ENCODE peak calls at places on chromosomes 6 and 20, in nine cellular contexts. D, K, X, A, R, M, I, N and C are unnamed samples.

GRCh38 chr20:48284837-48285236 is 499.6 kb upstream of the SULF2 start:
- DNase-seq in R (peak), M (no peak), N (no peak), D (no peak), K (no peak), I (peak), X (peak), A (peak), C (no peak)

GRCh38 chr6:133951881-133952814 is 876 bp upstream of the TBPL1 start:
- DNase-seq in M (peak), D (peak), I (peak), X (peak), A (peak), N (peak), K (peak), R (peak), C (peak)

GRCh38 chr20:52054123-52054522 is 137.5 kb downstream of the ZFP64 start:
- DNase-seq in X (no peak), K (no peak), N (no peak), A (no peak), M (no peak), I (no peak), R (no peak), D (no peak), C (no peak)

GRCh38 chr6:160960067-160960466 is 31.5 kb upstream of the MAP3K4 start:
- DNase-seq in R (no peak), A (no peak), D (no peak), X (no peak), M (no peak), K (peak), I (no peak), N (no peak), C (no peak)

GRCh38 chr6:128979061-128979460 is 96.1 kb downstream of the LAMA2 start:
- DNase-seq in A (no peak), M (no peak), R (peak), D (no peak), K (no peak), I (peak), N (no peak), X (peak), C (no peak)

GRCh38 chr6:77292564-77293546 is 170.4 kb downstream of the HTR1B start:
- DNase-seq in D (peak), R (peak), I (peak), M (peak), X (peak), K (no peak), N (peak), A (peak), C (no peak)

GRCh38 chr20:9200620-9201019 is 131.7 kb downstream of the PLCB4 start:
- DNase-seq in A (peak), M (peak), R (peak), D (no peak), N (peak), K (no peak), X (peak), I (no peak), C (no peak)

GRCh38 chr6:110492584-110492983 is 16.2 kb upstream of the SLC22A16 start:
- DNase-seq in K (no peak), M (no peak), N (no peak), R (peak), D (no peak), I (no peak), A (no peak), X (peak), C (no peak)

GRCh38 chr20:63362426-63363009 is 1.4 kb upstream of the CHRNA4 start:
- DNase-seq in I (no peak), R (no peak), A (no peak), D (no peak), K (no peak), X (no peak), M (no peak), N (no peak), C (no peak)

GRCh38 chr20:38143646-38144554 is 21.2 kb downstream of the TGM2 start:
- DNase-seq in A (peak), M (peak), R (peak), I (peak), K (no peak), N (peak), D (no peak), X (peak), C (peak)

GRCh38 chr6:1131285-1132079 is 180.4 kb upstream of the FOXQ1 start:
- DNase-seq in I (peak), N (no peak), X (peak), D (peak), M (peak), A (peak), R (peak), K (no peak), C (no peak)

GRCh38 chr20:46501961-46502360 is 11.4 kb downstream of the ZNF334 start:
- DNase-seq in M (no peak), R (no peak), A (no peak), X (no peak), D (no peak), K (no peak), N (no peak), I (no peak), C (no peak)

GRCh38 chr20:54475334-54476287 is at the start of gene DOK5:
- DNase-seq in K (peak), D (peak), A (peak), X (peak), N (no peak), M (peak), I (no peak), R (peak), C (no peak)

GRCh38 chr6:51045548-51045947 is 226.9 kb downstream of the TFAP2B start:
- DNase-seq in X (no peak), R (no peak), N (no peak), D (no peak), I (no peak), M (no peak), K (no peak), A (no peak), C (no peak)

GRCh38 chr6:143233563-143234285 is 173.0 kb downstream of the AIG1 start:
- DNase-seq in D (no peak), M (no peak), N (no peak), X (no peak), I (no peak), R (peak), K (peak), A (no peak), C (no peak)

GRCh38 chr6:136334853-136335252 is 45.2 kb upstream of the BCLAF1 start:
- DNase-seq in M (no peak), N (no peak), I (no peak), A (no peak), X (no peak), K (peak), D (no peak), R (no peak), C (no peak)

GRCh38 chr6:6407061-6407723 is 86.7 kb upstream of the F13A1 start:
- DNase-seq in K (no peak), M (peak), D (no peak), X (no peak), I (no peak), R (no peak), N (no peak), A (no peak), C (no peak)

GRCh38 chr20:63682384-63683139 is 13.9 kb upstream of the TNFRSF6B start:
- DNase-seq in X (peak), R (peak), I (peak), K (no peak), M (peak), D (peak), A (peak), N (peak), C (peak)

GRCh38 chr6:28490191-28490890 is 25.3 kb downstream of the GPX6 start:
- DNase-seq in R (no peak), A (no peak), M (no peak), D (no peak), X (peak), N (no peak), K (peak), I (no peak), C (no peak)

GRCh38 chr6:149493697-149494334 is 9.0 kb upstream of the ZC3H12D start:
- DNase-seq in M (no peak), A (no peak), K (no peak), N (no peak), X (no peak), D (no peak), I (no peak), R (no peak), C (no peak)

GRCh38 chr20:35066194-35066593 is 26.4 kb downstream of the TRPC4AP start:
- DNase-seq in D (no peak), I (no peak), A (no peak), R (no peak), X (no peak), M (no peak), N (no peak), K (no peak), C (no peak)

GRCh38 chr6:36929607-36930006 is 24.9 kb upstream of the PI16 start:
- DNase-seq in A (peak), R (peak), M (peak), K (no peak), X (peak), I (no peak), D (peak), N (no peak), C (no peak)

GRCh38 chr20:23514848-23515247 is 23.9 kb downstream of the CST8 start:
- DNase-seq in R (no peak), N (no peak), I (no peak), A (no peak), X (no peak), D (no peak), M (no peak), K (no peak), C (no peak)

GRCh38 chr6:75283907-75284284 is 696 bp downstream of the TMEM30A start:
- DNase-seq in D (no peak), K (peak), I (no peak), A (no peak), N (no peak), M (no peak), X (no peak), R (no peak), C (no peak)

GRCh38 chr6:32906539-32906938 is 34.3 kb downstream of the HLA-DMB start:
- DNase-seq in X (peak), I (no peak), N (no peak), M (peak), K (no peak), A (peak), R (peak), D (no peak), C (no peak)

GRCh38 chr6:34108159-34108558 is 37.7 kb downstream of the GRM4 start:
- DNase-seq in D (no peak), R (no peak), X (no peak), N (no peak), I (no peak), K (no peak), A (no peak), M (no peak), C (no peak)

GRCh38 chr20:19427913-19428800 is 215.7 kb downstream of the SLC24A3 start:
- DNase-seq in N (no peak), D (no peak), R (peak), A (no peak), K (no peak), M (no peak), X (no peak), I (no peak), C (no peak)

DNA sequence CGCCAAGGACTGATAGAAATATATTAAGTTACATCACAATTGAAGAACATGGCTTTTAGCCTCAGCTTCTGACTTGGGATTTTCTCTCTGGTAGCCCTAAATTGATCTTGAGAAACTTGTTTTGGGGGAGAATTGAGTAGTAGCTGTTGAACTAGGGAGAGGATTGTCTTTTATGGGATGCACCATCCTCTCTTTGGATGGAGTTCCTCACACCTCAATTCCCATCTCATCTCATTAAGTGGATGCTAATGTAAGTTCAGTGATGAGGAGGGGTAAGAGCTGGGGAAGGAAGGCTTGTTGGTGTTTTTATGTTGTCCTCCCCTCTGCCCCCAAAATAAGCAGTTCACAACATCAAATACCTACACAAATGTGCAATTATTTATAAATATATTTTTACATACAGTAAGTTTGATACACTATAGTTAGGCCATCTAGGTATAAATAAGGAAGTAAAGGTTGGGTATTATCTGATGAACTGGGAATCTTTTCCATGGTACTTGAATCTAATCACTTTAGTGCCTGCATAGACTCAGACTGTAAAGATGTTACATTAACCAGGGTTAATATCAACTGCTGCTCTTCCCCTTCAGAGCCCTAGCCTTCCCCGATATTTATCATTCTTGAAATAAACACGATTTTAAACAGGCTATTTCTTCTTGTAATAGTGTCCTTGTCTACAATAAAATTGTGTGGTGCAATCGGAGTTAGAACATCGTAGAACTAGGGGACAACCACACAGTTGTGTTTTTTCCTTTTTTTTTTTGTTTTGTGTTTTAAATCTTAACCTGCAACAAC is 4.2 kb downstream of the GJA1 start:
- DNase-seq in N (no peak), R (no peak), D (no peak), X (no peak), A (no peak), I (no peak), K (peak), M (no peak), C (no peak)
- TF ChIP-seq CTCF in N (no peak), R (no peak), D (no peak), X (no peak), A (no peak), I (no peak), K (no peak), M (no peak), C (no peak)

DNA sequence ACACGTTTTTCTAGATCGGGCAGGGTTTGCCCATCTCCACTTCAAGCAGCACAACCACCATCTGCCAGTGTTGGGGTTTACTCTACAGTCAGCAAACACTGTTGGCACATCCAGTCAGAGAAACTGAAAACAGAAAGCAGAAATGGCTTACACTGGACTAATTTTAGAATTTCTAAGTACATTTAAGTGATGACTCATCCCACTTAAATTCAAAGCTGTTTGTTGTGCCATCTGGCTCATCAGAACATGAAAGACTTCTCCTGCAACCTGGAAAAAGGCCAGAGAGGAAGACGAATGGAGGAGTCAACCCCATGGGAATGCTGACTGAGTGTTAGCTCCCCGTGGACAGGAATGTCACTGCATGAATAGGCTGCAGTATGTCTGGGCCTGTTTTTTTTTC is 21.8 kb downstream of the FAM209B start:
- DNase-seq in N (peak), D (peak), X (peak), I (peak), M (peak), A (peak), K (no peak), R (peak), C (peak)
- H3K4me3 ChIP-seq in N (no peak), D (no peak), X (no peak), I (no peak), M (no peak), A (no peak), K (no peak), R (no peak), C (no peak)

DNA sequence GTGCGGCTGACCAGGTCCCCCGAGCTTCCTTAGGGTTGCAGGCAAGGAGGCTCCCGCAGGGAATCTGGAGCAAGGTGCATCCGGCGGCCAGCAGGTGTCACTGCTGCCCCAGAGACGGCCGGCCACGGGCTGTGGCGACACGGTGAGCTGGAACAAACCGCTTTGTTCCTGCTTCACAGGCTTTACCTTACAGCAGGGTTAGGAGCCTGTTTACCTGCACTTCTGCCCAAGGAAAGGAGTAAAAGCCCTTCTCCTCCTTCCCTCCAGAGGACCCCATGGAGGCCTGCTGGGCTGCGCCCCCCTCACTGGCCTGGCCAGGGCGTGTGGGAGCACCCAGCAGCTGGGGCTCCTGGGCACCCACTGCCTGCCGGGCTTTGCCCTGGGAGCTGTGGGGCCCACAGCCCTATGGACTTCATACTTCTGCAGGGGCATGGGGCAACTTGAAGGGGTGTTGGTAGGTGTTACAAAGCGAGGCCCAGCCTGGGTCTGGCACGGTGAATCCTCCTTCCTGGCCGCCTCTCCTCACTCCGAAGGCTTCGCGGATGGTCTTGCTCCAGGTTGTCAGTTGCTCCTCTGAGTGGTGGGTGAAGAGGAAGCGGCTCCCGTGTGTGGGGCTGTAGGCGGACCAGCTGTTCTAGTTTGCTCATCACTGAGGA is 88.4 kb downstream of the CDC5L start:
- DNase-seq in I (no peak), K (peak), N (peak), A (peak), R (peak), D (peak), M (peak), X (peak), C (peak)
- TF ChIP-seq CTCF in I (peak), K (peak), N (peak), A (peak), R (peak), D (peak), M (peak), X (peak), C (peak)

GRCh38 chr6:138844203-138844602 is 48.3 kb downstream of the ECT2L start:
- DNase-seq in A (peak), M (peak), X (peak), N (no peak), K (peak), D (peak), R (peak), I (peak), C (peak)
- H3K4me3 ChIP-seq in A (no peak), M (peak), X (no peak), N (no peak), K (no peak), D (no peak), R (no peak), I (no peak), C (no peak)

DNA sequence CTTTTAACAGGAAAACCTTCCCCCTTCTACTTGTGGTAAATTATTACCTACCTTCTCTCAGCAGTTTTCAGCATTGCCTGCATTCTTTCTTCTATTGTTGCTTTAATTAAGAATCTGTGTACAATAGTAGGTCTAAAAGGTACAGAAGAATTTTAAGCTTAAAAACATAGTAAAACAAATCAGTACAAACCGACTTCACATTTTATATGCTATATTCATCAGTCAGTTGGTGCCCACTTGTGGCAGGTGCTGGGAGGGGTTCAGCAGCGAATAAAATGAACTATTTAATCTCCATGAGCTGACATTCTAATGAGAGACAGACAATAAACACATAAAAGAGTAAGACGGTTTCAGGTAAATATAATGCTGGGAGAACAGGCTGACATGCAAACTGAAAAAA is 73.4 kb upstream of the FBXO30 start:
- DNase-seq in K (no peak), I (no peak), A (no peak), N (no peak), M (peak), R (peak), X (peak), D (no peak), C (peak)
- TF ChIP-seq CTCF in K (peak), I (peak), A (peak), N (peak), M (peak), R (peak), X (peak), D (peak), C (no peak)

GRCh38 chr6:12288211-12288618 is 1.9 kb upstream of the EDN1 start:
- DNase-seq in K (no peak), N (no peak), R (no peak), D (no peak), A (no peak), M (no peak), I (no peak), X (no peak), C (peak)
- H3K4me3 ChIP-seq in K (no peak), N (peak), R (no peak), D (no peak), A (no peak), M (no peak), I (no peak), X (no peak), C (no peak)

DNA sequence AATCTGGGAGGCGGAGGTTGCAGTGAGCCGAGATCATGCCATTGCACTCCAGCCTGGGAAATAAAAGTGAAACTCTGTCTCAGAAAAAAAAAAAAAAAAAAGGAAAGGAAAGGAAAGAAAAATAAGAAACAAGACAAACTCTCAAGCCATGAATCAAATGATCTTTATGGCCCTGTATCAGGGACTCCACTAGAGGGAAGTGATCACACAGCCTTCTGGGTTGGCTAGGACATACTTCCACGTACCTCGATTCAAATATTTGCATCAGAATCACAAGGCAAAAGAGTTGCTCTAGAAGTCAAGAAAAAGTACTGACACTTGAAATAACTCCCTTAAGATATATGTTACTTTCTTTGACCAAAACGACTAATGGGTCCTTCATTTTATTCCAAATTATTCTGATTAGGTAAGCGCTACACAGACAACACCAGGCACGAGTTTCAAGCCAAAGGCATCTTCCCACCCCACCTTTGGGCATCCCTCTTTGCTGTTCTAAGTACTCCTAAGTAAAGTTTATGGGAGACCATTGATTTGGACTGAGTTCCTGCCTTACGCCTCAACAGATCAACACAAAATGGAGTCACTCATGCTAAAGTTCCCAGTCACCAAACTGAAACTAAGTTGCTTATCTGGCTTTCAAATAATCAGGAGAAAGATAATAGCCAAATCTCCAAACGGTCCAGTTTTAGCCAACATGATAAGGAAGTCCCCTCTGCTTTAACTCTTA is 77.5 kb upstream of the NT5E start:
- DNase-seq in D (no peak), X (no peak), M (no peak), K (no peak), R (peak), I (no peak), A (no peak), N (no peak), C (no peak)
- TF ChIP-seq CTCF in D (no peak), X (no peak), M (no peak), K (no peak), R (peak), I (no peak), A (no peak), N (no peak), C (no peak)